ENCODE peak calls at places on chromosomes 13 and 19, in four cellular contexts. One of them, this sample, is unnamed.

GRCh38 chr13:80340643-80341097 is 256 bp downstream of the SPRY2 start:
- DNase-seq in effector memory CD4-positive, alpha-beta T cell: no peak
- DNase-seq in T-helper 2 cell: no peak
- DNase-seq in stimulated activated CD4-positive, alpha-beta T cell treated with anti-CD3 and anti-CD28 coated beads, Interleukin-2, amount 100 ng/mL, for 48 hours: no peak
- DNase-seq in this sample: no peak

GRCh38 chr13:40119852-40120251 is 464.4 kb downstream of the COG6 start:
- DNase-seq in T-helper 2 cell: no peak
- DNase-seq in effector memory CD4-positive, alpha-beta T cell: no peak
- DNase-seq in stimulated activated CD4-positive, alpha-beta T cell treated with anti-CD3 and anti-CD28 coated beads, Interleukin-2, amount 100 ng/mL, for 48 hours: no peak
- DNase-seq in this sample: no peak

GRCh38 chr13:109669956-109670355 is 116.4 kb downstream of the IRS2 start:
- DNase-seq in T-helper 2 cell: no peak
- DNase-seq in stimulated activated CD4-positive, alpha-beta T cell treated with anti-CD3 and anti-CD28 coated beads, Interleukin-2, amount 100 ng/mL, for 48 hours: no peak
- DNase-seq in effector memory CD4-positive, alpha-beta T cell: no peak
- DNase-seq in this sample: no peak

GRCh38 chr13:112761701-112762689 is 72.2 kb downstream of the ATP11A start:
- DNase-seq in stimulated activated CD4-positive, alpha-beta T cell treated with anti-CD3 and anti-CD28 coated beads, Interleukin-2, amount 100 ng/mL, for 48 hours: no peak
- DNase-seq in T-helper 2 cell: no peak
- DNase-seq in effector memory CD4-positive, alpha-beta T cell: no peak
- DNase-seq in this sample: no peak

GRCh38 chr13:33606692-33607091 is 211.3 kb upstream of the RFC3 start:
- DNase-seq in effector memory CD4-positive, alpha-beta T cell: no peak
- DNase-seq in stimulated activated CD4-positive, alpha-beta T cell treated with anti-CD3 and anti-CD28 coated beads, Interleukin-2, amount 100 ng/mL, for 48 hours: no peak
- DNase-seq in T-helper 2 cell: no peak
- DNase-seq in this sample: no peak

GRCh38 chr19:47421844-47422395 is 2.6 kb upstream of the MEIS3 start:
- DNase-seq in effector memory CD4-positive, alpha-beta T cell: no peak
- DNase-seq in stimulated activated CD4-positive, alpha-beta T cell treated with anti-CD3 and anti-CD28 coated beads, Interleukin-2, amount 100 ng/mL, for 48 hours: no peak
- DNase-seq in T-helper 2 cell: no peak
- DNase-seq in this sample: no peak

GRCh38 chr13:28741080-28741479 is 22.3 kb upstream of the SLC46A3 start:
- DNase-seq in T-helper 2 cell: no peak
- DNase-seq in stimulated activated CD4-positive, alpha-beta T cell treated with anti-CD3 and anti-CD28 coated beads, Interleukin-2, amount 100 ng/mL, for 48 hours: no peak
- DNase-seq in effector memory CD4-positive, alpha-beta T cell: no peak
- DNase-seq in this sample: no peak

GRCh38 chr13:33016414-33017409 is at the start of gene KL:
- DNase-seq in stimulated activated CD4-positive, alpha-beta T cell treated with anti-CD3 and anti-CD28 coated beads, Interleukin-2, amount 100 ng/mL, for 48 hours: no peak
- DNase-seq in T-helper 2 cell: no peak
- DNase-seq in effector memory CD4-positive, alpha-beta T cell: no peak
- DNase-seq in this sample: no peak

GRCh38 chr19:5138606-5139594 is 170.0 kb downstream of the KDM4B start:
- DNase-seq in T-helper 2 cell: peak
- DNase-seq in stimulated activated CD4-positive, alpha-beta T cell treated with anti-CD3 and anti-CD28 coated beads, Interleukin-2, amount 100 ng/mL, for 48 hours: peak
- DNase-seq in effector memory CD4-positive, alpha-beta T cell: peak
- DNase-seq in this sample: no peak

GRCh38 chr13:76455960-76456359 is 430.2 kb downstream of the KCTD12 start:
- DNase-seq in effector memory CD4-positive, alpha-beta T cell: no peak
- DNase-seq in T-helper 2 cell: no peak
- DNase-seq in stimulated activated CD4-positive, alpha-beta T cell treated with anti-CD3 and anti-CD28 coated beads, Interleukin-2, amount 100 ng/mL, for 48 hours: no peak
- DNase-seq in this sample: peak

GRCh38 chr19:4098493-4098892 is 25.4 kb downstream of the MAP2K2 start:
- DNase-seq in effector memory CD4-positive, alpha-beta T cell: no peak
- DNase-seq in T-helper 2 cell: no peak
- DNase-seq in stimulated activated CD4-positive, alpha-beta T cell treated with anti-CD3 and anti-CD28 coated beads, Interleukin-2, amount 100 ng/mL, for 48 hours: no peak
- DNase-seq in this sample: no peak

GRCh38 chr19:28067882-28068281 is 1145.1 kb downstream of the UQCRFS1 start:
- DNase-seq in effector memory CD4-positive, alpha-beta T cell: no peak
- DNase-seq in T-helper 2 cell: no peak
- DNase-seq in stimulated activated CD4-positive, alpha-beta T cell treated with anti-CD3 and anti-CD28 coated beads, Interleukin-2, amount 100 ng/mL, for 48 hours: no peak
- DNase-seq in this sample: no peak

GRCh38 chr19:14722127-14722526 is 32.3 kb downstream of the ZNF333 start:
- DNase-seq in effector memory CD4-positive, alpha-beta T cell: no peak
- DNase-seq in stimulated activated CD4-positive, alpha-beta T cell treated with anti-CD3 and anti-CD28 coated beads, Interleukin-2, amount 100 ng/mL, for 48 hours: no peak
- DNase-seq in T-helper 2 cell: no peak
- DNase-seq in this sample: no peak

GRCh38 chr13:98509271-98510155 is 67.4 kb downstream of the STK24 start:
- DNase-seq in T-helper 2 cell: no peak
- DNase-seq in effector memory CD4-positive, alpha-beta T cell: peak
- DNase-seq in stimulated activated CD4-positive, alpha-beta T cell treated with anti-CD3 and anti-CD28 coated beads, Interleukin-2, amount 100 ng/mL, for 48 hours: no peak
- DNase-seq in this sample: peak

GRCh38 chr19:21610787-21611186 is 105.4 kb downstream of the ZNF429 start:
- DNase-seq in effector memory CD4-positive, alpha-beta T cell: no peak
- DNase-seq in stimulated activated CD4-positive, alpha-beta T cell treated with anti-CD3 and anti-CD28 coated beads, Interleukin-2, amount 100 ng/mL, for 48 hours: no peak
- DNase-seq in T-helper 2 cell: no peak
- DNase-seq in this sample: no peak

This sample was measured in kidney epithelial cell.